ENCODE peak calls at places on chromosomes 11 and 22, in six cellular contexts. One of them, this sample, is unnamed.
A peak's percentile ranks its signal among the peaks of the same experiment; 100 is the strongest.

GRCh38 chr11:102177974-102178631 is 67.9 kb downstream of the YAP1 start:
- DNase-seq in endothelial cell: no peak
- DNase-seq in GM06990: no peak
- DNase-seq in AG08396: peak; percentile 71
- DNase-seq in OCI-M1: no peak
- DNase-seq in astrocyte of the spinal cord: peak; percentile 90
- DNase-seq in this sample: no peak

GRCh38 chr22:37930270-37930951 is 23.0 kb downstream of the C22orf23 start:
- DNase-seq in endothelial cell: no peak
- DNase-seq in GM06990: no peak
- DNase-seq in AG08396: peak; percentile 77
- DNase-seq in OCI-M1: peak; percentile 18
- DNase-seq in astrocyte of the spinal cord: no peak
- DNase-seq in this sample: no peak

GRCh38 chr11:12213920-12214319 is 103.5 kb downstream of the MICAL2 start:
- DNase-seq in endothelial cell: no peak
- DNase-seq in GM06990: no peak
- DNase-seq in AG08396: no peak
- DNase-seq in OCI-M1: no peak
- DNase-seq in astrocyte of the spinal cord: no peak
- DNase-seq in this sample: no peak

GRCh38 chr11:15150507-15150906 is 35.8 kb downstream of the INSC start:
- DNase-seq in endothelial cell: no peak
- DNase-seq in GM06990: no peak
- DNase-seq in AG08396: no peak
- DNase-seq in OCI-M1: no peak
- DNase-seq in astrocyte of the spinal cord: no peak
- DNase-seq in this sample: no peak

GRCh38 chr11:42552786-42553185 is 759.0 kb upstream of the API5 start:
- DNase-seq in endothelial cell: no peak
- DNase-seq in GM06990: no peak
- DNase-seq in AG08396: no peak
- DNase-seq in OCI-M1: no peak
- DNase-seq in astrocyte of the spinal cord: no peak
- DNase-seq in this sample: no peak

GRCh38 chr22:36457688-36458450 is 23.6 kb downstream of the TXN2 start:
- DNase-seq in endothelial cell: no peak
- DNase-seq in GM06990: no peak
- DNase-seq in AG08396: peak; percentile 55
- DNase-seq in OCI-M1: no peak
- DNase-seq in astrocyte of the spinal cord: peak; percentile 29
- DNase-seq in this sample: no peak

GRCh38 chr22:33465554-33465953 is 407.4 kb upstream of the SYN3 start:
- DNase-seq in endothelial cell: no peak
- DNase-seq in GM06990: no peak
- DNase-seq in AG08396: no peak
- DNase-seq in OCI-M1: no peak
- DNase-seq in astrocyte of the spinal cord: no peak
- DNase-seq in this sample: no peak

GRCh38 chr11:75429902-75430691 is 2.9 kb downstream of the KLHL35 start:
- DNase-seq in endothelial cell: peak; percentile 66
- DNase-seq in GM06990: peak; percentile 78
- DNase-seq in AG08396: peak; percentile 78
- DNase-seq in OCI-M1: peak; percentile 76
- DNase-seq in astrocyte of the spinal cord: peak; percentile 54
- DNase-seq in this sample: peak; percentile 77

GRCh38 chr11:111733655-111734088 is 32.5 kb downstream of the PPP2R1B start:
- DNase-seq in endothelial cell: no peak
- DNase-seq in GM06990: no peak
- DNase-seq in AG08396: no peak
- DNase-seq in OCI-M1: no peak
- DNase-seq in astrocyte of the spinal cord: peak; percentile 6
- DNase-seq in this sample: no peak

GRCh38 chr11:111793863-111794262 is 27.7 kb upstream of the PPP2R1B start:
- DNase-seq in endothelial cell: no peak
- DNase-seq in GM06990: no peak
- DNase-seq in AG08396: peak; percentile 19
- DNase-seq in OCI-M1: no peak
- DNase-seq in astrocyte of the spinal cord: peak; percentile 54
- DNase-seq in this sample: no peak

GRCh38 chr11:59999732-60000131 is 17.2 kb upstream of the OOSP4B start:
- DNase-seq in endothelial cell: no peak
- DNase-seq in GM06990: no peak
- DNase-seq in AG08396: no peak
- DNase-seq in OCI-M1: no peak
- DNase-seq in astrocyte of the spinal cord: no peak
- DNase-seq in this sample: no peak

GRCh38 chr11:111542606-111543275 is 2.2 kb downstream of the LAYN start:
- DNase-seq in endothelial cell: no peak
- DNase-seq in GM06990: no peak
- DNase-seq in AG08396: no peak
- DNase-seq in OCI-M1: no peak
- DNase-seq in astrocyte of the spinal cord: no peak
- DNase-seq in this sample: no peak

GRCh38 chr11:68273056-68273738 is 1.4 kb upstream of the C11orf24 start:
- DNase-seq in endothelial cell: no peak
- DNase-seq in GM06990: no peak
- DNase-seq in AG08396: no peak
- DNase-seq in OCI-M1: no peak
- DNase-seq in astrocyte of the spinal cord: no peak
- DNase-seq in this sample: no peak

GRCh38 chr11:67416416-67417335 is 1.2 kb downstream of the CARNS1 start:
- DNase-seq in endothelial cell: no peak
- DNase-seq in GM06990: no peak
- DNase-seq in AG08396: no peak
- DNase-seq in OCI-M1: no peak
- DNase-seq in astrocyte of the spinal cord: peak; percentile 13
- DNase-seq in this sample: peak; percentile 70

GRCh38 chr11:4167758-4168157 is 73.2 kb downstream of the RRM1 start:
- DNase-seq in endothelial cell: no peak
- DNase-seq in GM06990: no peak
- DNase-seq in AG08396: no peak
- DNase-seq in OCI-M1: no peak
- DNase-seq in astrocyte of the spinal cord: no peak
- DNase-seq in this sample: no peak

GRCh38 chr11:122202161-122202950 is 86.3 kb upstream of the BLID start:
- DNase-seq in endothelial cell: no peak
- DNase-seq in GM06990: no peak
- DNase-seq in AG08396: peak; percentile 39
- DNase-seq in OCI-M1: no peak
- DNase-seq in astrocyte of the spinal cord: peak; percentile 90
- DNase-seq in this sample: no peak

GRCh38 chr11:68215087-68215445 is 2.0 kb upstream of the KMT5B start:
- DNase-seq in endothelial cell: no peak
- DNase-seq in GM06990: no peak
- DNase-seq in AG08396: no peak
- DNase-seq in OCI-M1: peak; percentile 79
- DNase-seq in astrocyte of the spinal cord: no peak
- DNase-seq in this sample: peak; percentile 31

GRCh38 chr11:13329670-13330401 is 52.2 kb downstream of the BMAL1 start:
- DNase-seq in endothelial cell: no peak
- DNase-seq in GM06990: no peak
- DNase-seq in AG08396: no peak
- DNase-seq in OCI-M1: no peak
- DNase-seq in astrocyte of the spinal cord: no peak
- DNase-seq in this sample: no peak

GRCh38 chr11:117618956-117619355 is 178.1 kb downstream of the DSCAML1 start:
- DNase-seq in endothelial cell: peak; percentile 14
- DNase-seq in GM06990: no peak
- DNase-seq in AG08396: no peak
- DNase-seq in OCI-M1: no peak
- DNase-seq in astrocyte of the spinal cord: no peak
- DNase-seq in this sample: no peak

GRCh38 chr11:73907191-73907590 is 30.4 kb downstream of the PAAF1 start:
- DNase-seq in endothelial cell: no peak
- DNase-seq in GM06990: no peak
- DNase-seq in AG08396: peak; percentile 69
- DNase-seq in OCI-M1: peak; percentile 80
- DNase-seq in astrocyte of the spinal cord: no peak
- DNase-seq in this sample: no peak

GRCh38 chr11:86627776-86628455 is 44.5 kb downstream of the ME3 start:
- DNase-seq in endothelial cell: no peak
- DNase-seq in GM06990: no peak
- DNase-seq in AG08396: no peak
- DNase-seq in OCI-M1: no peak
- DNase-seq in astrocyte of the spinal cord: no peak
- DNase-seq in this sample: no peak